ENCODE peak calls at places on chromosomes 13 and 19, in six cellular contexts. S is activated naive CD8-positive, alpha-beta T cell treated with anti-CD3 and anti-CD28 coated beads, Interleukin-2, amount 50 U/mL, for 24 hours; A is activated CD4-positive, alpha-beta T cell treated with anti-CD3 and anti-CD28 coated beads, Interleukin-2, amount 10 ng/mL, durations not matched to agents 7 days and 5 days; T is left colon; P is fibroblast of the aortic adventitia; V is GM13977. Q is an unnamed sample.

GRCh38 chr19:40165362-40165937 is 25.8 kb upstream of the MAP3K10 start:
- DNase-seq in A (peak), T (peak), V (peak), P (peak), S (peak), Q (peak)

GRCh38 chr13:76792680-76793334 is 93.4 kb downstream of the KCTD12 start:
- DNase-seq in V (no peak), T (no peak), P (peak), S (no peak), A (no peak), Q (no peak)

GRCh38 chr19:16756649-16757048 is 37.0 kb downstream of the NWD1 start:
- DNase-seq in T (no peak), P (no peak), A (no peak), V (no peak), S (no peak), Q (no peak)

GRCh38 chr19:38044267-38045111 is 137.5 kb downstream of the SIPA1L3 start:
- DNase-seq in V (no peak), P (peak), A (no peak), S (no peak), T (no peak), Q (no peak)

GRCh38 chr13:65724261-65724660 is 1505.9 kb downstream of the PCDH9 start:
- DNase-seq in P (peak), V (no peak), S (no peak), T (no peak), A (no peak), Q (no peak)

GRCh38 chr13:49386664-49387063 is 57.2 kb downstream of the CAB39L start:
- DNase-seq in A (no peak), V (no peak), T (no peak), S (no peak), P (no peak), Q (no peak)

GRCh38 chr19:55305491-55305890 is 19.6 kb downstream of the TMEM150B start:
- DNase-seq in V (peak), S (peak), P (peak), A (peak), T (peak), Q (no peak)

GRCh38 chr19:38360839-38361631 is 13.3 kb upstream of the PSMD8 start:
- DNase-seq in S (no peak), T (no peak), V (no peak), A (no peak), P (no peak), Q (no peak)

GRCh38 chr13:91347996-91348905 is 764 bp downstream of the MIR17HG start:
- DNase-seq in S (peak), T (peak), A (peak), P (peak), V (peak), Q (peak)

GRCh38 chr13:24650157-24650556 is 30.1 kb upstream of the ATP12A start:
- DNase-seq in S (no peak), A (no peak), T (peak), P (peak), V (no peak), Q (no peak)

GRCh38 chr13:43232866-43233265 is 209.5 kb downstream of the DNAJC15 start:
- DNase-seq in S (no peak), T (no peak), A (no peak), V (no peak), P (peak), Q (no peak)

GRCh38 chr13:45769072-45769471 is 67.0 kb downstream of the CBY2 start:
- DNase-seq in V (no peak), T (no peak), S (no peak), P (no peak), A (no peak), Q (no peak)

GRCh38 chr19:5343848-5344247 is 3.2 kb upstream of the PTPRS start:
- DNase-seq in T (no peak), V (no peak), A (no peak), S (no peak), P (peak), Q (no peak)

GRCh38 chr19:1451916-1452801 is 2.2 kb downstream of the APC2 start:
- DNase-seq in P (no peak), V (no peak), A (no peak), T (no peak), S (no peak), Q (no peak)

Q was measured in ureter.